ENCODE peak calls at places on chromosome 11, in nine cellular contexts. W, I, T, L, N, O, F, M and V are unnamed samples.

GRCh38 chr11:116701297-116701801 is 71.4 kb downstream of the BUD13 start:
- DNase-seq in W (no peak), I (no peak), T (no peak), L (no peak), N (no peak), O (no peak), F (no peak), M (no peak), V (no peak)

GRCh38 chr11:795638-796564 is 2.2 kb downstream of the SLC25A22 start:
- DNase-seq in W (peak), I (peak), T (no peak), L (peak), N (no peak), O (no peak), F (peak), M (no peak), V (peak)

GRCh38 chr11:100928426-100928825 is 201.2 kb downstream of the PGR start:
- DNase-seq in W (no peak), I (no peak), T (no peak), L (no peak), N (no peak), O (no peak), F (no peak), M (no peak), V (no peak)

GRCh38 chr11:126477526-126478275 is 122.2 kb downstream of the ST3GAL4 start:
- DNase-seq in W (no peak), I (no peak), T (no peak), L (no peak), N (no peak), O (no peak), F (no peak), M (no peak), V (no peak)

GRCh38 chr11:10087621-10088225 is 206.3 kb downstream of the SBF2 start:
- DNase-seq in W (no peak), I (no peak), T (no peak), L (no peak), N (no peak), O (no peak), F (no peak), M (no peak), V (no peak)

GRCh38 chr11:32016111-32016510 is 74.8 kb upstream of the RCN1 start:
- DNase-seq in W (no peak), I (no peak), T (no peak), L (no peak), N (no peak), O (no peak), F (no peak), M (no peak), V (no peak)

GRCh38 chr11:62402226-62402625 is 16.6 kb upstream of the SCGB1A1 start:
- DNase-seq in W (no peak), I (no peak), T (no peak), L (no peak), N (no peak), O (no peak), F (peak), M (no peak), V (no peak)

GRCh38 chr11:132402056-132402684 is 1031.8 kb downstream of the NTM start:
- DNase-seq in W (peak), I (no peak), T (peak), L (peak), N (peak), O (no peak), F (peak), M (no peak), V (no peak)

GRCh38 chr11:45233121-45233803 is 52.9 kb downstream of the SYT13 start:
- DNase-seq in W (peak), I (peak), T (no peak), L (peak), N (peak), O (peak), F (peak), M (peak), V (peak)

GRCh38 chr11:17169876-17170275 is 37.9 kb downstream of the PIK3C2A start:
- DNase-seq in W (peak), I (no peak), T (no peak), L (no peak), N (no peak), O (no peak), F (no peak), M (no peak), V (no peak)

GRCh38 chr11:69308936-69309799 is 15.2 kb downstream of the MYEOV start:
- DNase-seq in W (no peak), I (no peak), T (no peak), L (no peak), N (no peak), O (no peak), F (no peak), M (no peak), V (no peak)

GRCh38 chr11:19954899-19955298 is 205.4 kb downstream of the DBX1 start:
- DNase-seq in W (peak), I (peak), T (no peak), L (no peak), N (no peak), O (no peak), F (peak), M (no peak), V (peak)

GRCh38 chr11:57514538-57515331 is 767 bp downstream of the SLC43A1 start:
- DNase-seq in W (peak), I (peak), T (no peak), L (peak), N (peak), O (peak), F (peak), M (no peak), V (no peak)

GRCh38 chr11:121964591-121964990 is 151.4 kb downstream of the BLID start:
- DNase-seq in W (peak), I (no peak), T (no peak), L (peak), N (no peak), O (no peak), F (peak), M (no peak), V (peak)

GRCh38 chr11:65899356-65900124 is 648 bp downstream of the FOSL1 start:
- DNase-seq in W (peak), I (peak), T (no peak), L (peak), N (peak), O (peak), F (peak), M (no peak), V (no peak)

GRCh38 chr11:5364214-5364613 is 12.9 kb downstream of the OR51B6 start:
- DNase-seq in W (peak), I (no peak), T (peak), L (no peak), N (no peak), O (no peak), F (peak), M (no peak), V (no peak)

GRCh38 chr11:102513869-102514268 is 16.7 kb downstream of the MMP7 start:
- DNase-seq in W (peak), I (no peak), T (no peak), L (no peak), N (no peak), O (no peak), F (peak), M (no peak), V (peak)

GRCh38 chr11:61516675-61517516 is 8.3 kb downstream of the LRRC10B start:
- DNase-seq in W (peak), I (peak), T (no peak), L (peak), N (peak), O (peak), F (no peak), M (peak), V (peak)

GRCh38 chr11:133978816-133979215 is 22.0 kb upstream of the IGSF9B start:
- DNase-seq in W (peak), I (no peak), T (no peak), L (no peak), N (no peak), O (no peak), F (peak), M (no peak), V (peak)

GRCh38 chr11:17979770-17980371 is 33.0 kb downstream of the SERGEF start:
- DNase-seq in W (peak), I (peak), T (no peak), L (peak), N (peak), O (peak), F (no peak), M (no peak), V (peak)

GRCh38 chr11:2198621-2199365 is 27.2 kb upstream of the TH start:
- DNase-seq in W (no peak), I (no peak), T (no peak), L (no peak), N (no peak), O (no peak), F (no peak), M (no peak), V (no peak)

GRCh38 chr11:57233702-57234101 is 3.3 kb downstream of the APLNR start:
- DNase-seq in W (no peak), I (no peak), T (no peak), L (no peak), N (no peak), O (no peak), F (no peak), M (no peak), V (no peak)

GRCh38 chr11:108233277-108233945 is 10.5 kb downstream of the ATM start:
- DNase-seq in W (no peak), I (peak), T (no peak), L (no peak), N (no peak), O (no peak), F (no peak), M (no peak), V (no peak)

GRCh38 chr11:95883381-95883780 is 40.5 kb downstream of the MTMR2 start:
- DNase-seq in W (no peak), I (no peak), T (no peak), L (no peak), N (no peak), O (no peak), F (no peak), M (no peak), V (no peak)

DNA sequence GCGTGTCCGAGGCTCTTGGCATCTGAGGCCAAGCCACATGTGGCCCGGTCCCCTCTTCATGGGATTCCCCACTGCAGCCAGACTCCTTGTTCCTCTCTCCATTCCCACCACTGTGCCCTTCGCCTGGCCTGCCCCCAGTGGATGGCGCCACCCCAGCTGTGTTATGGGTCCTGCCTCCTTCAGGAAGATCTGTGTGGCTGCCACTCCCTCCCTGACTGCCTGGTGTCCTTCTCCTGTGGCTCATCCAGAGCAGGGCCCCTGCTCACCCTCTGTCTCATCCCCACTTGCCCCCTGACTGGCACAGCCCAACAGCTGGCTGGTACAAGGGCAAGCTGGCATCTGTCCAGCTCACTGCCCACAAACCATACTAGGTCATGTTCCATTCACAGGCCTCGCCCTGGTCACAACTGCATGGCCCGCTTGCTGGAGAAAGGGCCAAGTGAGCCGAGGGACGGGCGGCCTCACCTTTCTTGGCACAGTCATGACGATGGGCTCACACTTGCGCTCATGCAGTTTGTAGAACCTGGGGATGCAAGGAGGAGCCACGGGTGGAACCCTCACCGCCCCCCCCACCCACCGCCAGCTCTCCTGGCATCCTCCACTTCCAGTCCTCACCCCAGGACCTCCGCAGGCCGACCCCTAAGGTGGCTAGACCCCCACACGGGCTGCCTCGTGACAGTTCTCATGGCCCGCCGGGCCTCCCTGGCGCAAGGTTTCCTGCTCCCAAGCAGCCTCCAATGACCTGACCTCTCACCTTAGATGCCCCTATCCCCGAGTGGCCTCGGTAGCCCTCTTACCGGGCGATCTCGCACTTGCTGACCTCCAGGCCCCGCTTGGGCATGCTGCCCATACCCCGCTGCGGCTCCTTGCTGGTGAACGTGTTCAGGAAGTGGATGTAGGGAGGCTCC is 2.1 kb upstream of the PTPRCAP start:
- DNase-seq in W (peak), I (peak), T (no peak), L (no peak), N (no peak), O (peak), F (peak), M (no peak), V (peak)
- TF ChIP-seq CTCF in W (peak), I (peak), T (peak), L (no peak), N (no peak), O (peak), F (peak), M (no peak), V (no peak)

GRCh38 chr11:93169143-93169542 is 28.6 kb downstream of the SLC36A4 start:
- DNase-seq in W (no peak), I (no peak), T (no peak), L (no peak), N (no peak), O (no peak), F (no peak), M (no peak), V (no peak)

GRCh38 chr11:93166867-93167266 is 30.9 kb downstream of the SLC36A4 start:
- DNase-seq in W (no peak), I (no peak), T (no peak), L (no peak), N (no peak), O (no peak), F (no peak), M (no peak), V (no peak)

GRCh38 chr11:93166194-93166593 is 31.6 kb downstream of the SLC36A4 start:
- DNase-seq in W (no peak), I (no peak), T (no peak), L (no peak), N (no peak), O (no peak), F (no peak), M (no peak), V (no peak)

DNA sequence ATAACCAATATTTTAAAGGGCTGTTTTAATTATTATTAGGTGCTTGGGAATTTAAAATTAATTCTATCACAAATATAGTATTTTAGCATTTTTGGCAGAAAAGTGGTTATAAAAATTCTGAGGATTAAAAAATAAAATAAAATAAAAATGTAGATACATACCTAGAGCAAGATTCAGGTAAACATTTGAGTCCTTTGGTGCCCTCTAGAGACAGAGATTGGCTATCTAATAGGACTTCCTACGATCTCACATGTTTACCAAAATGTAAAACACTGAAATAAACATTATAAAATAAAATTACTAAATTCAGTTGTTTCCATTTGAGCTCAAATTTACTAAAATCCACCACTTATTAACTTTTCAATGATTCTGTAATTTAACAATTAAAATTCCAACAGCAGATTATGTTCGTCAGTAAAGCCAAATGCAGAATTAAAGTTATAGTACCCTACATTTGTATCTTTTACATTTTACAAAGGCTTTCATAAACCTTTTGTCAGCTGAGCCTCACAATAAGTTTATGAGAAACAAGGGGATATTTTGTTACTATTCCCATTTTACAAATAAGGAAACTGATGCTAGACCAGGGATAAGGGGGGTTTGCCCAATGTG is 27.7 kb downstream of the SLC36A4 start:
- DNase-seq in W (peak), I (peak), T (peak), L (peak), N (no peak), O (no peak), F (peak), M (no peak), V (peak)
- TF ChIP-seq CTCF in W (peak), I (peak), T (peak), L (peak), N (no peak), O (peak), F (peak), M (no peak), V (peak)

DNA sequence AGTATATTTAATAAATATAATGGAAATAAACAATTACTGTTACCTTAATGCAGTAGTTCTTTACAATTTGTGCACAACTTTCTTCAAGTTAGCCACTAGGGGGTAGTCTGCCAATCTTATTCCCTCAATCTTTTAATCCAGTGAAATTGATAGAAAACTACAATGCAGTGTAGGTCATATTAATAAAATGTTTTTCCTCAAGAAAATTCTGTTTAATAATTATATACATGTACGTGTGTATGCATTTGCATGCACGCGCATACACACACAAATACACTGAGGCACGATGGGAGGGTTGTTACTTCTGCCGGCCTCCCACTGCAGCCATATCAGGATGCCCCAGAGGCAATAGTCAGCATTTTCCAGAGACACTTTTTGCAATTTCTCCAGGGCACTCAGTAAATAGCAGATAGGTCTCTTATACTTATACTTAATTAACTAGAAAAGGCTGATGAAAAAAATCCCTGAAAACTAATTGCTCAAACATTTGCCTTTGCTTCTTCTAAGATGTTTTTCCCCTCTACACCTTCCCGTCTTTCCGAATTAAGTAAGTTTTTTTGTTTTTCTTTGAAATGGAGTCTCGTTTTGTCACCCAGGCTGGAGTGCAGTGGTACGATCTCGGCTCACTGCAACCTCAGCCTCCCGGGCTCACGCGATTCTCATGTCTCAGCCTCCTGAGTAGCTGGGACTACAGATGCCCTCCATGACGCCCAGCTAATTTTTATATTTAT is 3.1 kb downstream of the GAB2 start:
- DNase-seq in W (peak), I (no peak), T (no peak), L (no peak), N (no peak), O (peak), F (no peak), M (no peak), V (peak)
- TF ChIP-seq CTCF in W (peak), I (no peak), T (peak), L (peak), N (peak), O (peak), F (peak), M (no peak), V (peak)

GRCh38 chr11:58898106-58898505 is 41.2 kb upstream of the GLYATL1 start:
- DNase-seq in W (peak), I (no peak), T (no peak), L (no peak), N (no peak), O (no peak), F (peak), M (no peak), V (no peak)

GRCh38 chr11:58902881-58903280 is 36.4 kb upstream of the GLYATL1 start:
- DNase-seq in W (no peak), I (no peak), T (no peak), L (no peak), N (no peak), O (no peak), F (no peak), M (no peak), V (no peak)

GRCh38 chr11:58905716-58906547 is 33.4 kb upstream of the GLYATL1 start:
- DNase-seq in W (peak), I (no peak), T (peak), L (peak), N (peak), O (peak), F (peak), M (no peak), V (peak)

GRCh38 chr11:58905141-58905715 is 34.1 kb upstream of the GLYATL1 start:
- DNase-seq in W (peak), I (no peak), T (no peak), L (no peak), N (peak), O (no peak), F (peak), M (no peak), V (peak)

GRCh38 chr11:58900479-58901420 is 38.5 kb upstream of the GLYATL1 start:
- DNase-seq in W (peak), I (peak), T (peak), L (peak), N (peak), O (peak), F (peak), M (no peak), V (peak)
- TF ChIP-seq CTCF in W (peak), I (peak), T (peak), L (peak), N (peak), O (peak), F (peak), M (no peak), V (peak)

GRCh38 chr11:81966340-81966739 is 767.3 kb downstream of the FAM181B start:
- DNase-seq in W (no peak), I (no peak), T (peak), L (no peak), N (no peak), O (no peak), F (no peak), M (no peak), V (no peak)

GRCh38 chr11:81959341-81959740 is 774.3 kb downstream of the FAM181B start:
- DNase-seq in W (no peak), I (no peak), T (no peak), L (no peak), N (no peak), O (no peak), F (no peak), M (no peak), V (no peak)

GRCh38 chr11:81967242-81967641 is 766.4 kb downstream of the FAM181B start:
- DNase-seq in W (peak), I (no peak), T (no peak), L (no peak), N (no peak), O (no peak), F (no peak), M (no peak), V (no peak)

GRCh38 chr11:81963018-81963417 is 770.6 kb downstream of the FAM181B start:
- DNase-seq in W (peak), I (peak), T (no peak), L (peak), N (no peak), O (no peak), F (no peak), M (no peak), V (peak)
- TF ChIP-seq CTCF in W (no peak), I (peak), T (no peak), L (no peak), N (peak), O (no peak), F (peak), M (no peak), V (no peak)

GRCh38 chr11:114247070-114247789 is 49.0 kb upstream of the NNMT start:
- DNase-seq in W (no peak), I (no peak), T (no peak), L (no peak), N (no peak), O (no peak), F (no peak), M (no peak), V (no peak)

GRCh38 chr11:114244995-114245394 is 51.2 kb upstream of the NNMT start:
- DNase-seq in W (no peak), I (no peak), T (no peak), L (no peak), N (no peak), O (no peak), F (no peak), M (no peak), V (no peak)

GRCh38 chr11:114243461-114244372 is 52.5 kb upstream of the NNMT start:
- DNase-seq in W (peak), I (no peak), T (no peak), L (no peak), N (no peak), O (no peak), F (no peak), M (no peak), V (no peak)

GRCh38 chr11:114250180-114250579 is 46.0 kb upstream of the NNMT start:
- DNase-seq in W (no peak), I (no peak), T (no peak), L (no peak), N (no peak), O (no peak), F (no peak), M (no peak), V (no peak)

GRCh38 chr11:114246321-114247069 is 49.7 kb upstream of the NNMT start:
- DNase-seq in W (no peak), I (no peak), T (no peak), L (no peak), N (no peak), O (no peak), F (no peak), M (no peak), V (no peak)
- TF ChIP-seq CTCF in W (no peak), I (no peak), T (peak), L (no peak), N (no peak), O (no peak), F (no peak), M (no peak), V (no peak)